ENCODE peak calls at places on chromosomes 11 and 22, in four cellular contexts. One of them, this sample, is unnamed.

GRCh38 chr11:76236092-76237026 is 30.1 kb upstream of the WNT11 start:
- DNase-seq in psoas muscle: peak
- DNase-seq in pancreas: no peak
- DNase-seq in PC-3: peak
- DNase-seq in this sample: peak

GRCh38 chr11:79461144-79461543 is 20.3 kb upstream of the TENM4 start:
- DNase-seq in psoas muscle: no peak
- DNase-seq in pancreas: no peak
- DNase-seq in PC-3: peak
- DNase-seq in this sample: peak

GRCh38 chr22:30250039-30250565 is 3.5 kb upstream of the LIF start:
- DNase-seq in pancreas: no peak
- DNase-seq in psoas muscle: no peak
- DNase-seq in PC-3: no peak
- DNase-seq in this sample: no peak

GRCh38 chr11:106280041-106280440 is 202.6 kb downstream of the AASDHPPT start:
- DNase-seq in PC-3: no peak
- DNase-seq in pancreas: no peak
- DNase-seq in psoas muscle: no peak
- DNase-seq in this sample: no peak

GRCh38 chr11:60314607-60315321 is 12.3 kb upstream of the MS4A6E start:
- DNase-seq in pancreas: no peak
- DNase-seq in psoas muscle: no peak
- DNase-seq in PC-3: no peak
- DNase-seq in this sample: no peak

GRCh38 chr22:19478086-19478392 is 954 bp downstream of the UFD1 start:
- DNase-seq in pancreas: no peak
- DNase-seq in PC-3: no peak
- DNase-seq in psoas muscle: no peak
- DNase-seq in this sample: no peak

GRCh38 chr11:120912504-120912903 is 111.4 kb upstream of the TBCEL start:
- DNase-seq in pancreas: no peak
- DNase-seq in PC-3: peak
- DNase-seq in psoas muscle: no peak
- DNase-seq in this sample: peak

GRCh38 chr22:27799334-27800249 is 2.0 kb downstream of the MN1 start:
- DNase-seq in psoas muscle: peak
- DNase-seq in pancreas: no peak
- DNase-seq in PC-3: peak
- DNase-seq in this sample: peak

GRCh38 chr11:3121416-3121815 is 43.7 kb downstream of the OSBPL5 start:
- DNase-seq in psoas muscle: no peak
- DNase-seq in pancreas: no peak
- DNase-seq in PC-3: no peak
- DNase-seq in this sample: no peak

GRCh38 chr22:31973739-31974138 is 29.4 kb downstream of the YWHAH start:
- DNase-seq in PC-3: no peak
- DNase-seq in pancreas: peak
- DNase-seq in psoas muscle: no peak
- DNase-seq in this sample: no peak

GRCh38 chr11:102576350-102576749 is 45.8 kb upstream of the MMP7 start:
- DNase-seq in PC-3: no peak
- DNase-seq in pancreas: no peak
- DNase-seq in psoas muscle: no peak
- DNase-seq in this sample: no peak

GRCh38 chr11:86245369-86246292 is 1.1 kb downstream of the EED start:
- DNase-seq in PC-3: no peak
- DNase-seq in pancreas: peak
- DNase-seq in psoas muscle: no peak
- DNase-seq in this sample: no peak

GRCh38 chr22:38215156-38216038 is 13.6 kb downstream of the MAFF start:
- DNase-seq in PC-3: no peak
- DNase-seq in pancreas: no peak
- DNase-seq in psoas muscle: no peak
- DNase-seq in this sample: no peak

GRCh38 chr11:95933594-95933993 is 9.7 kb upstream of the MTMR2 start:
- DNase-seq in psoas muscle: no peak
- DNase-seq in PC-3: no peak
- DNase-seq in pancreas: no peak
- DNase-seq in this sample: no peak

GRCh38 chr22:48943567-48944432 is 883.9 kb downstream of the BRD1 start:
- DNase-seq in PC-3: peak
- DNase-seq in psoas muscle: no peak
- DNase-seq in pancreas: no peak
- DNase-seq in this sample: no peak

GRCh38 chr11:118931576-118931975 is 5.8 kb upstream of the BCL9L start:
- DNase-seq in pancreas: no peak
- DNase-seq in psoas muscle: no peak
- DNase-seq in PC-3: no peak
- DNase-seq in this sample: no peak

GRCh38 chr11:118928870-118929495 is 3.3 kb upstream of the BCL9L start:
- DNase-seq in psoas muscle: peak
- DNase-seq in pancreas: peak
- DNase-seq in PC-3: peak
- DNase-seq in this sample: peak

GRCh38 chr11:118929496-118930151 is 3.9 kb upstream of the BCL9L start:
- DNase-seq in pancreas: peak
- DNase-seq in PC-3: peak
- DNase-seq in psoas muscle: peak
- DNase-seq in this sample: peak

GRCh38 chr11:118928108-118928869 is 2.6 kb upstream of the BCL9L start:
- DNase-seq in pancreas: peak
- DNase-seq in PC-3: peak
- DNase-seq in psoas muscle: peak
- DNase-seq in this sample: peak

GRCh38 chr11:118930152-118930712 is 4.5 kb upstream of the BCL9L start:
- DNase-seq in pancreas: peak
- DNase-seq in PC-3: peak
- DNase-seq in psoas muscle: peak
- DNase-seq in this sample: peak
- TF ChIP-seq CTCF in pancreas: peak
- TF ChIP-seq CTCF in PC-3: peak
- TF ChIP-seq CTCF in psoas muscle: peak
- TF ChIP-seq CTCF in this sample: peak

GRCh38 chr11:35142481-35143207 is 3.7 kb downstream of the CD44 start:
- DNase-seq in psoas muscle: no peak
- DNase-seq in PC-3: peak
- DNase-seq in pancreas: no peak
- DNase-seq in this sample: peak

GRCh38 chr11:35139883-35140282 is 912 bp downstream of the CD44 start:
- DNase-seq in PC-3: peak
- DNase-seq in psoas muscle: no peak
- DNase-seq in pancreas: peak
- DNase-seq in this sample: no peak

GRCh38 chr11:35141034-35141433 is 2.1 kb downstream of the CD44 start:
- DNase-seq in psoas muscle: no peak
- DNase-seq in PC-3: no peak
- DNase-seq in pancreas: no peak
- DNase-seq in this sample: no peak

GRCh38 chr11:35143509-35144102 is 4.6 kb downstream of the CD44 start:
- DNase-seq in psoas muscle: no peak
- DNase-seq in pancreas: no peak
- DNase-seq in PC-3: no peak
- DNase-seq in this sample: no peak

GRCh38 chr11:35141538-35141937 is 2.6 kb downstream of the CD44 start:
- DNase-seq in psoas muscle: peak
- DNase-seq in PC-3: peak
- DNase-seq in pancreas: no peak
- DNase-seq in this sample: no peak
- H3K27ac ChIP-seq in psoas muscle: no peak
- H3K27ac ChIP-seq in PC-3: peak
- H3K27ac ChIP-seq in pancreas: no peak
- H3K27ac ChIP-seq in this sample: peak

DNA sequence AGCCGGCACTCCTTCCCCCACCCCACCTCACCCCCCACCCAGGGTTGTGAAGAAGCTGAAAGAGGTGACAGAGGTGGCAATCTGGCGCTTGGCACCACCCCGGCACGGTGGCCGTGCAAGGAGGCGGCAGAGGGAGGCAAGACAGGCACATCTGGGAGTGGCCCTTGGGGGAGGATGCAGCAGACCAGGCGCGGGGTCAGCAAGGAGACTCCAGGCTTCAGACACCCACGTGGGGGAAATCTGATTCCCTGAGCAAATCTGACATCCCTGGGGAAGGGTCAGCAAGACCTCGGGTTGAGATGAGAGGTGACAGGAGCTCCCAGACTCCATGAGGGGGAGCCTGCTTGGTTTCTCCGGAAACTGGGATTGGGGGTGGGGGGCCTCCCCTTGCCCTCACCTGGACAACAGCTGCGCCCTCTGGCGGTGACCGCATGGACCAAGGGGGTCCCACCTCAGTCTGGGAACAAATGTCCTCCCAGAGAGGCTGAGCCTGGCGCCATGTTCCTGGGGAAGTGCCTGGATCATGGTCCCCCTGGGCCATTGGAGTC is 4.0 kb upstream of the RCOR2 start:
- DNase-seq in psoas muscle: peak
- DNase-seq in pancreas: no peak
- DNase-seq in PC-3: no peak
- DNase-seq in this sample: no peak
- TF ChIP-seq CTCF in psoas muscle: peak
- TF ChIP-seq CTCF in pancreas: no peak
- TF ChIP-seq CTCF in PC-3: no peak
- TF ChIP-seq CTCF in this sample: no peak

DNA sequence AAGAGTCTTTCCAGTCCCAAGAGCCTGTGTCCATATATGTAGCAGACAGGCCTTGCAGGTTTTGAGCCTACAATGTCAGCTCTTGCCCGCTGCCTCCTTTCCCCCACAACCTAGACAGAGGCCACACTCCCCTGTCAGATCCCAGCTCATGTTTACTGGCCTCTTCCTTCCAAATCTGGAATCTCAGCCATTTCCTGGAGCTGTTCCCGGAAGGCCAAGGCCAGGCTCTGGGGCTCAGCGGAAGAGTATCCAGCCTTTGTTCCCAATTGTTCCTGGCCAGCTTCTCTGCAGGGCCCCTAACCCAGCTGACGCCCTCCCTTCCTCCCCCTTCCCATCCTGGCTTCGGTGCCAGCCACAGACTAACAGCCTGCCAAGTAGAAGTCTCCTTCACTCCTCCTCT is 1.0 kb upstream of the ROBO4 start:
- DNase-seq in pancreas: no peak
- DNase-seq in psoas muscle: peak
- DNase-seq in PC-3: peak
- DNase-seq in this sample: peak
- H3K27ac ChIP-seq in pancreas: no peak
- H3K27ac ChIP-seq in psoas muscle: peak
- H3K27ac ChIP-seq in PC-3: peak
- H3K27ac ChIP-seq in this sample: peak